ENCODE peak calls at places on chromosomes 2 and 18, in four cellular contexts. S, K, J and R are unnamed samples.

GRCh38 chr18:75456277-75456676 is 28.8 kb upstream of the SMIM21 start:
- DNase-seq in S (no peak), K (no peak), J (peak), R (no peak)

GRCh38 chr2:40315684-40316083 is 136.2 kb downstream of the SLC8A1 start:
- DNase-seq in S (peak), K (peak), J (peak), R (no peak)

GRCh38 chr2:135074216-135074615 is 22.1 kb downstream of the RAB3GAP1 start:
- DNase-seq in S (no peak), K (no peak), J (no peak), R (no peak)

GRCh38 chr18:50704541-50704940 is 115.3 kb downstream of the MRO start:
- DNase-seq in J (peak), S (no peak), K (no peak), R (no peak)

GRCh38 chr2:191840916-191841315 is 6.0 kb downstream of the CAVIN2 start:
- DNase-seq in S (no peak), J (no peak), K (no peak), R (no peak)

GRCh38 chr2:61557386-61557785 is 19.2 kb upstream of the XPO1 start:
- DNase-seq in K (no peak), S (no peak), J (no peak), R (no peak)

GRCh38 chr2:217061916-217062315 is 202.1 kb upstream of the TNP1 start:
- DNase-seq in S (no peak), J (no peak), K (no peak), R (no peak)

GRCh38 chr2:240569998-240570530 is 1.8 kb downstream of the RNPEPL1 start:
- DNase-seq in J (no peak), K (no peak), S (no peak), R (no peak)

GRCh38 chr18:44708451-44709083 is 27.9 kb downstream of the SETBP1 start:
- DNase-seq in S (peak), K (peak), J (no peak), R (no peak)

GRCh38 chr2:86675611-86676015 is 44.5 kb upstream of the RMND5A start:
- DNase-seq in S (no peak), J (no peak), K (no peak), R (no peak)

GRCh38 chr18:25614168-25614567 is 262.2 kb upstream of the ZNF521 start:
- DNase-seq in J (no peak), S (no peak), K (no peak), R (no peak)

GRCh38 chr2:44084850-44085249 is 83.8 kb upstream of the PPM1B start:
- DNase-seq in J (no peak), S (no peak), K (no peak), R (no peak)

GRCh38 chr2:140376686-140377085 is 1596.5 kb upstream of the NXPH2 start:
- DNase-seq in S (no peak), J (no peak), K (no peak), R (no peak)

GRCh38 chr2:74146929-74147728 is 583 bp downstream of the BOLA3 start:
- DNase-seq in K (peak), J (peak), S (no peak), R (peak)

GRCh38 chr2:207765541-207765940 is 4.2 kb downstream of the FZD5 start:
- DNase-seq in J (no peak), S (no peak), K (no peak), R (no peak)

GRCh38 chr2:165163771-165164170 is 40.1 kb downstream of the SCN3A start:
- DNase-seq in J (no peak), K (peak), S (no peak), R (no peak)

GRCh38 chr2:113980946-113981345 is 91.1 kb downstream of the ACTR3 start:
- DNase-seq in S (no peak), K (peak), J (peak), R (peak)

GRCh38 chr18:8031496-8031895 is 464.4 kb downstream of the PTPRM start:
- DNase-seq in K (no peak), J (no peak), S (no peak), R (no peak)

GRCh38 chr2:122480381-122481243 is 725.2 kb downstream of the TSN start:
- DNase-seq in S (no peak), K (no peak), J (no peak), R (no peak)

GRCh38 chr2:228728961-228729360 is 542.1 kb downstream of the PID1 start:
- DNase-seq in J (no peak), K (no peak), S (no peak), R (no peak)

GRCh38 chr2:102664439-102665042 is 45.2 kb downstream of the SLC9A2 start:
- DNase-seq in S (no peak), J (peak), K (peak), R (no peak)

GRCh38 chr18:3784949-3785348 is 335.0 kb downstream of the TGIF1 start:
- DNase-seq in J (no peak), S (no peak), K (no peak), R (no peak)

GRCh38 chr18:57589162-57589561 is 2.7 kb upstream of the FECH start:
- DNase-seq in J (no peak), S (no peak), K (no peak), R (no peak)

GRCh38 chr2:46971914-46972313 is 56.3 kb upstream of the MCFD2 start:
- DNase-seq in K (no peak), S (no peak), J (no peak), R (no peak)

GRCh38 chr2:210480079-210480478 is 3.5 kb upstream of the LANCL1 start:
- DNase-seq in S (no peak), K (no peak), J (no peak), R (no peak)

GRCh38 chr2:127629637-127630036 is 16.3 kb upstream of the GPR17 start:
- DNase-seq in K (no peak), J (no peak), S (no peak), R (no peak)

GRCh38 chr2:121903037-121903689 is 147.7 kb downstream of the TSN start:
- DNase-seq in K (no peak), J (peak), S (no peak), R (peak)

GRCh38 chr2:29108225-29108624 is 7.0 kb upstream of the CLIP4 start:
- DNase-seq in K (peak), J (peak), S (no peak), R (no peak)

GRCh38 chr2:107570876-107571275 is 255.8 kb upstream of the RGPD4 start:
- DNase-seq in J (no peak), S (no peak), K (no peak), R (no peak)

GRCh38 chr18:48814490-48815181 is 136.1 kb downstream of the SMAD7 start:
- DNase-seq in K (peak), J (no peak), S (peak), R (peak)

GRCh38 chr2:183079335-183079775 is 808 bp downstream of the DUSP19 start:
- DNase-seq in K (no peak), S (no peak), J (peak), R (no peak)

GRCh38 chr2:65057391-65058052 is 1.3 kb downstream of the CEP68 start:
- DNase-seq in S (no peak), K (peak), J (peak), R (no peak)

GRCh38 chr2:205702576-205702975 is 20.3 kb downstream of the NRP2 start:
- DNase-seq in J (no peak), S (no peak), K (no peak), R (no peak)

GRCh38 chr2:36487947-36488346 is 110.0 kb downstream of the FEZ2 start:
- DNase-seq in K (no peak), J (no peak), S (no peak), R (no peak)

GRCh38 chr2:200725620-200726019 is 86.1 kb upstream of the BZW1 start:
- DNase-seq in J (no peak), S (no peak), K (no peak), R (no peak)

GRCh38 chr2:121285077-121285449 is at the start of gene TFCP2L1:
- DNase-seq in K (no peak), S (no peak), J (peak), R (no peak)

GRCh38 chr2:120346667-120347358 is 877 bp downstream of the INHBB start:
- DNase-seq in J (peak), S (no peak), K (peak), R (no peak)

GRCh38 chr2:9744256-9745004 is 98.8 kb upstream of the TAF1B start:
- DNase-seq in J (no peak), S (no peak), K (no peak), R (no peak)

DNA sequence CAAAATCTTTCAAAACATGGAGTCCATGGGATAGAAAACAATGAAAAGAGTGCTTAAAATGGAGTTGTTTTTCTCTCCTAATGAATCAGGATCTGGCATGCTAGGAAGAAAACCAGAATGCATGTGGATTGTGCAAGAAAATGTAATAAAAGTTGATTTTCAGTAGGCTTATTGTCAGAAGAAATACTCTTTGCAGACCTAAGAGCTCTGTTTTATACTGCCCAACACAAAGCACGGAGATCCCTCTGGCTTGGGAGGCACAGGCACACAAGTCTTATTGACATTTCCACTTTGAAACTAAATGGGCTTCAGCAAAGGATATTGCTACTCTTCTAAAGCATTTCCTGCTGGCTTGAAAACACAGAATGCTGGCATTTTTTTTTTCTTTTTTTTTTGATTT is 15.5 kb upstream of the DAPL1 start:
- DNase-seq in S (no peak), J (peak), K (no peak), R (no peak)
- H3K4me3 ChIP-seq in S (no peak), J (no peak), K (no peak), R (no peak)

GRCh38 chr2:237665713-237666143 is 38.3 kb downstream of the LRRFIP1 start:
- DNase-seq in S (no peak), J (no peak), K (no peak), R (no peak)
- TF ChIP-seq CTCF in S (peak), J (no peak), K (no peak), R (no peak)

DNA sequence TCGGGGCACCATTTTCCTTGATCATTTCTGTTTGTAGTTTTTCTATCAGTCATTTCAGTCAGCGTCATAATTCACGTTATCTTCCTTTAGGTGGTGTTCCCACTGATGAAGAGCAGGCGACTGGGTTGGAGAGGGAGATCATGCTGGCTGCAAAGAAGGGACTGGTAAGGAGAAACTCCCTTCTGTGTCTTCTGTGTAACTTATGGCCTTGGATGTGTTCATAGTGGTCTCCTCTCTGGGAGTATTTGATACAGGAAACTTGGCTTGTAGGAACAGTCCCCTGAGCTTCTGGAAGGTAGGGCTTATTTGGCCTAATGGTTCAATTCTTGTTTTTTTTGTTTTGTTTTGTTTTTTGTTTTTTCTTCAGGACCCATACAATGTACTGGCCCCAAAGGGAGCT is 1.1 kb downstream of the COX5B start:
- DNase-seq in K (no peak), J (no peak), S (no peak), R (no peak)
- H3K27ac ChIP-seq in K (no peak), J (no peak), S (no peak), R (peak)

DNA sequence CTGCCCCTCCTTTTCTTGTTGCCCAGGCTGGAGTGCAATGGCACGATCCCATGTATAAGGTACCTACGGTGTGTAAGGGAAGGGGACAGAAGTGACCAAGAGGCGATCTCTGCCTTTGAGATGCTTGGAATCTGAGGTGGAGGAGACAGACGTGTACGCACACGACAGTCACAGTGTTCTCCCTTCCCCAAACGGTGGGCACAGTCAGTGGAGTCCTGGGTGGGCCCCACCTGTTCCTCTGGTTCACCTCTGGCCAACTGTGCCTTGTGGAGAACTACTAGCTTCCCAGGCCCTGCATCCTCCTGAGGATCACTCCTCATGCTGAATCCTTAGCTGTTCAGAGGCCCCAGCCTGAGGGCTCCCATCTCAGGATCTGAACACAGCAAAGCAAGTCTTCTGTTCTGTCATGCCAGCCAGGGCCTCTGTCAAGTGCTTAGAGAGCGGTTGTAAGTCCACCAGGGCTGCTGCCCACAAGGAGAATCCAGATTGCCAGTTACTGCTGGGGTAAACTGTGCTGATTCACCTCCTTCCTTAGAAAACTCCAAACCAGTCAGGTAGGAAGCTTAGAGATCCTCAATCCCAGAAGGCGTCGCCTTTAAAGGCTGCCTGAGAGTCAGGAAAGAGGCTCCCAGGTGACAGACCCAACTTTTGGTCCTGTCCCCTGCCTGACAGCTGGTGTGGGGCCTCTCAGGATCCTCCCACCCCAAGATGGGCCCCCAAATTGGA is 1.6 kb downstream of the SLC35F6 start:
- DNase-seq in S (no peak), K (no peak), J (no peak), R (no peak)
- H3K4me3 ChIP-seq in S (peak), K (peak), J (no peak), R (peak)

GRCh38 chr2:230824406-230824978 is 40.2 kb upstream of the ITM2C start:
- DNase-seq in J (peak), S (peak), K (peak), R (no peak)
- TF ChIP-seq CTCF in J (peak), S (peak), K (peak), R (peak)

GRCh38 chr2:85405076-85405402 is 5.1 kb downstream of the CAPG start:
- DNase-seq in K (no peak), J (no peak), S (no peak), R (no peak)
- H3K27ac ChIP-seq in K (no peak), J (no peak), S (no peak), R (no peak)